ENCODE peak calls at places on chromosomes 13 and 19, in eight cellular contexts. M is iris pigment epithelial cell; S is NCI-H1417; T is osteoblast; Q is mesenchymal stem cell; R is fibroblast of pulmonary artery; O is activated CD8-positive, alpha-beta memory T cell treated with anti-CD3 and anti-CD28 coated beads for 1 hour; B is tibial nerve. Y is an unnamed sample.

GRCh38 chr19:2318923-2319322 is 9.5 kb downstream of the LSM7 start:
- DNase-seq in O (no peak), R (no peak), T (no peak), S (no peak), B (no peak), M (no peak), Q (no peak), Y (no peak)

GRCh38 chr13:113476811-113477210 is 13.7 kb downstream of the DCUN1D2 start:
- DNase-seq in S (no peak), M (no peak), R (no peak), Q (no peak), O (no peak), B (no peak), T (no peak), Y (no peak)

GRCh38 chr13:26688286-26688685 is 72.3 kb downstream of the GPR12 start:
- DNase-seq in S (no peak), M (no peak), Q (no peak), B (no peak), R (no peak), T (no peak), O (no peak), Y (peak)

GRCh38 chr19:4304509-4305252 is at the start of gene FSD1:
- DNase-seq in O (no peak), B (no peak), T (peak), M (peak), Q (peak), R (peak), S (peak), Y (no peak)

GRCh38 chr19:3129112-3129511 is 6.7 kb upstream of the GNA15 start:
- DNase-seq in B (peak), Q (peak), S (no peak), R (peak), T (peak), O (no peak), M (peak), Y (peak)

GRCh38 chr19:6800991-6801396 is 28.5 kb downstream of the VAV1 start:
- DNase-seq in R (peak), M (peak), T (peak), O (no peak), B (no peak), S (no peak), Q (no peak), Y (peak)

GRCh38 chr19:3066482-3067049 is 4.3 kb upstream of the TLE5 start:
- DNase-seq in O (no peak), S (no peak), Q (no peak), M (no peak), B (no peak), R (no peak), T (peak), Y (no peak)

GRCh38 chr13:93788456-93788855 is 561.8 kb downstream of the GPC6 start:
- DNase-seq in O (no peak), M (no peak), T (no peak), S (no peak), Q (no peak), B (no peak), R (no peak), Y (no peak)

GRCh38 chr13:66673401-66673800 is 556.7 kb downstream of the PCDH9 start:
- DNase-seq in R (peak), B (no peak), M (peak), Q (peak), S (no peak), T (peak), O (no peak), Y (peak)

GRCh38 chr19:35524181-35524838 is 3.8 kb downstream of the SBSN start:
- DNase-seq in R (no peak), S (no peak), B (no peak), O (no peak), M (no peak), T (peak), Q (no peak), Y (no peak)

GRCh38 chr13:73684286-73684685 is 449.9 kb downstream of the KLF12 start:
- DNase-seq in R (no peak), S (peak), T (no peak), B (no peak), Q (no peak), O (no peak), M (no peak), Y (no peak)

GRCh38 chr13:67619346-67619745 is 389.2 kb upstream of the PCDH9 start:
- DNase-seq in R (no peak), B (no peak), T (no peak), M (peak), S (no peak), O (no peak), Q (peak), Y (no peak)

GRCh38 chr19:12052057-12052570 is 647 bp downstream of the ZNF878 start:
- DNase-seq in S (peak), Q (peak), M (peak), R (no peak), B (no peak), T (peak), O (no peak), Y (no peak)

GRCh38 chr13:50845211-50845610 is 1.7 kb upstream of the DLEU7 start:
- DNase-seq in Q (no peak), T (peak), M (peak), S (no peak), O (no peak), B (no peak), R (no peak), Y (no peak)

GRCh38 chr19:3538965-3539742 is at the start of gene TEKTIP1:
- DNase-seq in Q (peak), S (no peak), M (no peak), O (no peak), B (no peak), R (no peak), T (peak), Y (no peak)

GRCh38 chr19:33373701-33374405 is at the start of gene CEBPG:
- DNase-seq in O (no peak), B (no peak), T (peak), R (peak), S (no peak), M (peak), Q (peak), Y (peak)

GRCh38 chr13:105538346-105538745 is 997.1 kb downstream of the EFNB2 start:
- DNase-seq in B (no peak), T (no peak), Q (no peak), M (no peak), S (no peak), O (no peak), R (no peak), Y (no peak)

GRCh38 chr13:98328511-98328910 is 151.4 kb upstream of the RNF113B start:
- DNase-seq in T (no peak), S (no peak), B (no peak), O (no peak), M (no peak), Q (peak), R (no peak), Y (peak)

GRCh38 chr19:4929186-4929585 is 19.9 kb downstream of the UHRF1 start:
- DNase-seq in B (no peak), O (no peak), R (no peak), Q (no peak), S (no peak), T (peak), M (peak), Y (peak)

GRCh38 chr19:18896421-18896841 is 473 bp upstream of the CERS1 start:
- DNase-seq in O (no peak), R (no peak), Q (no peak), B (no peak), M (no peak), T (peak), S (peak), Y (no peak)

GRCh38 chr19:10796653-10797052 is 39.4 kb downstream of the TMED1 start:
- DNase-seq in S (no peak), B (no peak), R (no peak), O (no peak), M (no peak), T (no peak), Q (no peak), Y (no peak)

GRCh38 chr19:46478356-46478986 is 7.1 kb upstream of the PNMA8A start:
- DNase-seq in M (peak), T (peak), Q (peak), O (no peak), R (peak), B (no peak), S (peak), Y (no peak)